ENCODE peak calls at places on chromosomes 4 and X, in four cellular contexts. C is fibroblast of lung, H is GM23248, S is astrocyte. Y is an unnamed sample.

GRCh38 chr4:133147365-133147821 is 1.7 kb upstream of the PCDH10 start:
- DNase-seq in H (no peak), C (no peak), S (no peak), Y (peak; percentile 7)

GRCh38 chr4:78207951-78208350 is 150.8 kb downstream of the FRAS1 start:
- DNase-seq in H (no peak), S (no peak), C (no peak), Y (no peak)

GRCh38 chrX:150362599-150363481 is at the start of gene MAMLD1:
- DNase-seq in H (peak; percentile 87), S (peak; percentile 79), C (peak; percentile 85), Y (peak; percentile 84)

GRCh38 chr4:181854142-181854541 is 389.1 kb upstream of the TENM3 start:
- DNase-seq in C (peak; percentile 33), S (peak; percentile 16), H (peak; percentile 1), Y (no peak)

GRCh38 chrX:66717926-66718325 is 79.0 kb upstream of the EDA2R start:
- DNase-seq in H (peak; percentile 34), S (no peak), C (no peak), Y (no peak)

GRCh38 chr4:182017038-182017437 is 226.2 kb upstream of the TENM3 start:
- DNase-seq in H (no peak), C (no peak), S (no peak), Y (no peak)

GRCh38 chrX:40172169-40172979 is 74.6 kb upstream of the BCOR start:
- DNase-seq in H (peak; percentile 77), S (peak; percentile 42), C (peak; percentile 65), Y (peak; percentile 49)

GRCh38 chr4:94642561-94642866 is 115.2 kb upstream of the BMPR1B start:
- DNase-seq in H (peak; percentile 41), S (peak; percentile 62), C (peak; percentile 70), Y (no peak)

DNA sequence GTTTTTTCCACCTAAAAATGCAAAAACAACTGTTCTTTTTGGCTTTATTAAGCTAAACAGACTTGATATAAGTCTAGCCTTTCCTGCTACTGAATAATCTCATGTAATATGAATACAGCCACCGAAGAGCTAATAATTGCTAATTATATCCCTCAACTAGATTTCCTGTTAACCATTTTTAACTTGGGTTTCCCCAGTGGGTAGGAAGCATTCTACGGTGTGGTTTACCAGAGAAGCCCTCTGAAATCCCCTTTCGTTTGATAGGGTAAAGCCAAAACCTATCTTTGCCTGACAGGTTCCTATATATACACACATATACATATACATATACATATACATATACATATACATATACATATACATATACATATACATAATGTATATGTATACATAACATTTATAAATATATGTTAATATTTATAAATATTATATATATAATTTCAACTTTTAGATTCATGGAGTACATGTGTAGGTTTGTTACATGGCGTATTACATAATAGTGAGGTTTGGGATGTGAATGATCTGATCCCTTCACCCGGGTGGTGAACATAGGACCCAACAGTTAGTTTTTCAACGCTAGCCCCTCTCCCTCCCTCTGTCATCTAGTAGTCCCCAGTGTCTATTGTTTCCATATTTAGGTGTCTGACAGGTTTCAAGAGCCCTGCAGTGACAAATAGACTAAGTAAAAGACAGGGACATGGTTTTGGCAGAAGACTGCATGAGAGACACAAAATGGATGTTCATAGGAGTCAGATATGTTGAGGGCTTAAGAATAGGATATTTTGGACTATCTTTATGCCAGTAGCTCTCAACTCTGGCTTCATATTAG is 62.4 kb downstream of the ATXN3L start:
- DNase-seq in C (no peak), S (no peak), H (no peak), Y (no peak)
- H3K27ac ChIP-seq in C (no peak overlapping the region), S (no peak overlapping the region), H (no peak overlapping the region), Y (no peak overlapping the region)

DNA sequence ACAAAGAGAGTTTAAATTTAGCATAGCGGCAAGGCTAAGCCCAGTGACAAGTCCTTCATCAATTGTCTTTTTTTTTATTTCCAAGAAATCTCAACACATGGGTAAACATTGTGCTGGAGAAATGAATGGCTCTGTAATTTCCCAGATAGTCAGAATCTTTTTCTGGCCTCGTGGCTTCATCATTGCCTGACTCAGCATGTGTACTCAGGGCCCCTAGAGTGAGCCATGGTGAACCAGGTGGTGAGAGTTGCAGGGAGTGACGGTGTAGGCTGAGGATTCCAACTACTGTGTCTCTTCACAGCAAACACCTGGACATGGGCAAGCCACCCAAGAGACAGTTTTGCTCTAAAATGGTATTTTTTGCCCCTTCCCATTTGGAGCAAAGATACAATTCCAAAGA is 43.1 kb upstream of the UCP1 start:
- DNase-seq in C (peak; percentile 7), H (peak; percentile 26), S (no peak), Y (peak; percentile 57)
- H2AFZ ChIP-seq in C (no peak overlapping the region), H (no peak overlapping the region), S (no peak overlapping the region), Y (peak overlapping the region; percentile 43)

DNA sequence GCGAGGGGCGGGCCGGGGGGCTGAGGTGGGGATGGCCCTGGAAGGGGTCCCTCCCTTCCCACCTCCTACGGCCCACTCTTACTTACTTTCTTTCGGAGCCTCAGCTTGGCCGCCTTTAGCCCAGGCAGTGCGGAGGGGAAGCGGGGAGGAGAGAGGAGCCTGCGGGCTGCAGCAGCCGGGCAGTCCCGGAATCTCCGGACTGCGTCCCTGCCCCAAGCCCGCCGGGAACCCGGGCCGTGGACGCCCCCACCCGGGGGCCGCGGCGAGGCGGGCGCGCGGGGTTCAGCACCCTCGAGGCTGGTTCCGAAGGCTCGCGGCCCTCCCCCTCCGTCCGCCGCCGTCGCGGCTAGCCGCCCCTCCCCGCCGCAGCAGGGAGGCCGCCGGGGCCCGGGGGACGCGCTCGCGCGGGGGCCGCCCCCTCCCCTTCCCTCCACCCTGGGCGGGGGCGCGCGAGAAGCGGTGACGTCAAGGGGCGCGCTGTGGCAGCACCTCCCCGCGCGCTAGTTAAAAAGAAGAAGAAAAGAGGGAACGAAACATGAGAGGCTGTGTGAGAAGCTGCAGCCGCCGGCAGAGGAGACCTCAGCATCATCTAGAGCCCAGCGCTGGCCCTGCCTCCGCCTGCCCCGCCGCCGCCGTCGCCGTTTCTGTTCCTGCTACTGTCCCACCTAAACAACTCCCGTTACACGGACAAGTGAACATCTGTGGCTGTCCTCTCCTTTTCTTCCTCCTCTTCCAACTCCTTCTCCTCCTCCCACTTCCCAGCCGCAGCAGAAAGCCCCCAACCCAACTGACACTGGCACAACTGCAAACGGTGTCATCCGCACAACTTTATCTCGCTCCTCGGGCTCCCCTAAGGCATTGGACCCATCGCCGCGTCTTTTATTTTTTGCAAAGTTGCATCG is at the start of gene HHIP:
- DNase-seq in H (peak; percentile 68), C (peak; percentile 78), S (peak; percentile 63), Y (peak; percentile 22)
- TF ChIP-seq EZH2 in H (no peak), C (no peak), S (no peak), Y (no peak)

GRCh38 chr4:152992491-152992890 is 56.4 kb downstream of the FHDC1 start:
- DNase-seq in C (no peak), S (no peak), H (no peak), Y (no peak)
- H3K27ac ChIP-seq in C (no peak overlapping the region), S (no peak overlapping the region), H (no peak overlapping the region), Y (no peak overlapping the region)

GRCh38 chrX:80812176-80812575 is 2.5 kb upstream of the BRWD3 start:
- DNase-seq in H (peak; percentile 42), C (peak; percentile 49), S (peak; percentile 28), Y (peak; percentile 26)
- H2AFZ ChIP-seq in H (no peak overlapping the region), C (no peak overlapping the region), S (no peak overlapping the region), Y (no peak overlapping the region)

GRCh38 chr4:163582688-163583087 is 88.2 kb downstream of the TMA16 start:
- DNase-seq in H (no peak), S (no peak), C (peak; percentile 2), Y (peak; percentile 30)
- TF ChIP-seq EZH2 in H (no peak), S (no peak), C (no peak), Y (no peak)

GRCh38 chr4:8586246-8586645 is 6.1 kb downstream of the GPR78 start:
- DNase-seq in H (no peak), C (no peak), S (no peak), Y (no peak)

GRCh38 chr4:8588196-8588470 is 4.4 kb upstream of the CPZ start:
- DNase-seq in C (no peak), S (no peak), H (no peak), Y (no peak)

GRCh38 chr4:8589336-8589735 is 3.2 kb upstream of the CPZ start:
- DNase-seq in S (no peak), H (no peak), C (no peak), Y (no peak)

GRCh38 chr4:8586671-8587468 is 5.7 kb upstream of the CPZ start:
- DNase-seq in S (no peak), H (no peak), C (no peak), Y (peak; percentile 33)

DNA sequence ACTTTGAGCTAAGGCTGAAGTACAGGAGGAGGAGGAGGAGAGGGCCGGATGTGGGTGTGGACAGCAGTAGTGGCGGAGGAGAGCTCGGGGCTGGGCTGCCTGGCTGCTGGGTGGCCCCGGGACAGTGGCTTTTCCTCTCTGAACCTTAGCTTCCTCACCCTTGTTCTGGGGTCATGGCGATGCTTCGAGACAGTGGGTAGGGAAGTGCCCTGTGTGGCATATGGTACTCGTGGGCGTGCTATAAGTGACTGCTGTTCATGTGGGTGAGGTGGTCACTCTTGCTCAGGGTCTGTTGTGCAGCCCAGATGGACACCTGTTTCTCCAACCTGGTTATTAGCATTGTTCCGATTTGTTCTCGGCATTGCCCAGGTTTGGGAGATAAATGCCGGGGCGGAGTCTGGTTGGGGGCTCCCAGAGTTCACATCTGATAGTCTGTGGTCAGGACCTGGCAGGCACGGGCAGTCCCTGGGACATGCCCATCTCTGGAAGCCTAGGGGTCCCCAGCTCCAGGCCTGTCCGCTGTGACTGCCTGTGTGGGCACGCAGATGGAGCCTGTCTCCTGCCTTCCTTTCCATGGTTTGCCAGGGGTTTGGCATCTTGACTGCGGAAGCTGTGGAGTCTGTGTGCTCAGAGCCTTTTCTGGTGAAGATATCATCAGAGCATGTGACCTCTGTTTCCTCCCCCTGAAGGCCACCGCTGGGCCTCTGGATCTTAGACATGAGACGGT is 4.9 kb upstream of the CPZ start:
- DNase-seq in H (no peak), C (no peak), S (no peak), Y (no peak)
- H3K27ac ChIP-seq in H (no peak overlapping the region), C (no peak overlapping the region), S (no peak overlapping the region), Y (no peak overlapping the region)

GRCh38 chr4:73964862-73965611 is 16.8 kb downstream of the PF4 start:
- DNase-seq in H (peak; percentile 37), C (no peak), S (no peak), Y (no peak)
- H2AFZ ChIP-seq in H (no peak overlapping the region), C (no peak overlapping the region), S (no peak overlapping the region), Y (no peak overlapping the region)

GRCh38 chrX:108736509-108737479 is at the start of gene IRS4:
- DNase-seq in S (no peak), C (peak; percentile 8), H (peak; percentile 36), Y (peak; percentile 18)
- TF ChIP-seq EZH2 in S (no peak), C (no peak), H (no peak), Y (no peak)

GRCh38 chrX:115939636-115940160 is 230.8 kb upstream of the AGTR2 start:
- DNase-seq in S (no peak), H (no peak), C (no peak), Y (no peak)

GRCh38 chrX:115939070-115939469 is 231.5 kb upstream of the AGTR2 start:
- DNase-seq in S (no peak), C (no peak), H (no peak), Y (no peak)

GRCh38 chrX:115941388-115941787 is 229.2 kb upstream of the AGTR2 start:
- DNase-seq in C (no peak), S (no peak), H (no peak), Y (no peak)

GRCh38 chrX:115940348-115940747 is 230.2 kb upstream of the AGTR2 start:
- DNase-seq in C (no peak), S (no peak), H (no peak), Y (no peak)

GRCh38 chrX:115940888-115941332 is 229.6 kb upstream of the AGTR2 start:
- DNase-seq in S (no peak), C (peak; percentile 15), H (peak; percentile 2), Y (peak; percentile 81)
- H3K27ac ChIP-seq in S (no peak overlapping the region), C (no peak overlapping the region), H (no peak overlapping the region), Y (no peak overlapping the region)

Y was measured in PC-3.